ENCODE peak calls at places on chromosomes 12 and 14, in nine cellular contexts. D is kidney epithelial cell; G is CMK; O is KG1; Z is SW480; U is activated T-cell treated with anti-CD3 and anti-CD28 coated beads for 1 hour; X is renal cortical epithelial cell; W is stimulated activated CD4-positive, alpha-beta T cell treated with anti-CD3 and anti-CD28 coated beads, Interleukin-1b, Interleukin-23, amount 100 ng/mL, for 24 hours; Y is naive thymus-derived CD8-positive, alpha-beta T cell. K is an unnamed sample.

GRCh38 chr12:24562761-24563392 is 386.0 kb downstream of the BCAT1 start:
- DNase-seq in D (no peak), G (no peak), O (no peak), Z (no peak), U (no peak), X (no peak), W (no peak), Y (no peak), K (peak; percentile 63)

GRCh38 chr12:124445121-124445718 is 122.2 kb downstream of the NCOR2 start:
- DNase-seq in D (no peak), G (no peak), O (no peak), Z (no peak), U (no peak), X (no peak), W (no peak), Y (no peak), K (no peak)

GRCh38 chr14:93533864-93534263 is 103.1 kb downstream of the UNC79 start:
- DNase-seq in D (no peak), G (no peak), O (no peak), Z (no peak), U (no peak), X (peak; percentile 74), W (no peak), Y (no peak), K (no peak)

GRCh38 chr12:123143753-123144461 is 7.0 kb downstream of the PITPNM2 start:
- DNase-seq in D (no peak), G (no peak), O (no peak), Z (no peak), U (no peak), X (no peak), W (no peak), Y (no peak), K (no peak)

GRCh38 chr12:95637471-95638155 is 86.3 kb upstream of the USP44 start:
- DNase-seq in D (no peak), G (no peak), O (no peak), Z (no peak), U (no peak), X (peak; percentile 69), W (no peak), Y (no peak), K (no peak)

GRCh38 chr14:52018252-52018651 is 28.9 kb downstream of the RTRAF start:
- DNase-seq in D (no peak), G (no peak), O (no peak), Z (no peak), U (no peak), X (peak; percentile 10), W (no peak), Y (no peak), K (no peak)

GRCh38 chr14:78005325-78005724 is 164.8 kb upstream of the NRXN3 start:
- DNase-seq in D (peak; percentile 75), G (no peak), O (no peak), Z (peak; percentile 85), U (no peak), X (peak; percentile 97), W (no peak), Y (no peak), K (no peak)

GRCh38 chr12:116977465-116978380 is 67.0 kb downstream of the FBXW8 start:
- DNase-seq in D (no peak), G (no peak), O (no peak), Z (no peak), U (no peak), X (peak; percentile 54), W (no peak), Y (no peak), K (no peak)

GRCh38 chr12:124381454-124382207 is 86.7 kb downstream of the RFLNA start:
- DNase-seq in D (no peak), G (no peak), O (no peak), Z (no peak), U (no peak), X (peak; percentile 46), W (no peak), Y (no peak), K (no peak)